ENCODE peak calls at places on chromosomes 6 and 20, in six cellular contexts. L is H9, O is fibroblast of the aortic adventitia, U is dermis blood vessel endothelial cell, N is HL-60, X is heart right ventricle. R is an unnamed sample.

GRCh38 chr20:38260378-38261053 is at the start of gene KIAA1755:
- DNase-seq in X (peak; percentile 36), U (no peak), N (no peak), L (peak; percentile 43), O (peak; percentile 34), R (no peak)

GRCh38 chr20:44217342-44218092 is 6.9 kb upstream of the OSER1 start:
- DNase-seq in O (peak; percentile 72), N (no peak), L (peak; percentile 82), U (peak; percentile 85), X (peak; percentile 69), R (peak; percentile 76)

GRCh38 chr6:35185302-35185681 is 28.5 kb upstream of the SCUBE3 start:
- DNase-seq in U (no peak), N (no peak), L (no peak), O (peak; percentile 43), X (peak; percentile 60), R (no peak)

GRCh38 chr6:54861846-54862616 is 15.5 kb downstream of the FAM83B start:
- DNase-seq in X (no peak), L (no peak), N (no peak), U (no peak), O (no peak), R (no peak)

GRCh38 chr6:152986978-152987377 is 4.1 kb upstream of the FBXO5 start:
- DNase-seq in U (no peak), N (no peak), O (no peak), X (no peak), L (no peak), R (no peak)

GRCh38 chr20:20360464-20360863 is 7.4 kb upstream of the INSM1 start:
- DNase-seq in O (peak; percentile 68), N (no peak), X (peak; percentile 26), L (peak; percentile 52), U (peak; percentile 73), R (peak; percentile 55)

GRCh38 chr6:145427232-145427631 is 308.1 kb downstream of the EPM2A start:
- DNase-seq in U (no peak), O (no peak), N (no peak), L (no peak), X (no peak), R (no peak)

GRCh38 chr6:41877051-41877680 is 18.0 kb downstream of the USP49 start:
- DNase-seq in O (no peak), L (no peak), N (no peak), U (no peak), X (no peak), R (no peak)

GRCh38 chr6:89501239-89501638 is 68.3 kb downstream of the ANKRD6 start:
- DNase-seq in X (no peak), U (no peak), N (no peak), L (no peak), O (no peak), R (no peak)

GRCh38 chr6:28353356-28353755 is 3.6 kb downstream of the ZKSCAN3 start:
- DNase-seq in L (no peak), O (no peak), N (no peak), X (no peak), U (no peak), R (no peak)

GRCh38 chr6:63807056-63807455 is 171.5 kb downstream of the PHF3 start:
- DNase-seq in X (no peak), O (no peak), L (no peak), U (peak; percentile 13), N (no peak), R (no peak)

GRCh38 chr6:35048631-35049083 is 92.5 kb downstream of the TCP11 start:
- DNase-seq in O (no peak), N (no peak), U (no peak), X (peak; percentile 55), L (peak; percentile 68), R (no peak)

GRCh38 chr6:37258716-37259115 is 772 bp upstream of the TMEM217 start:
- DNase-seq in L (no peak), X (no peak), O (peak; percentile 19), N (no peak), U (peak; percentile 33), R (no peak)

GRCh38 chr6:134725590-134725989 is 224.3 kb downstream of the ALDH8A1 start:
- DNase-seq in N (no peak), U (no peak), X (no peak), O (no peak), L (no peak), R (peak; percentile 55)

GRCh38 chr20:40695214-40695613 is 6.2 kb upstream of the MAFB start:
- DNase-seq in O (no peak), U (no peak), N (no peak), X (no peak), L (no peak), R (no peak)